ENCODE peak calls at places on chromosomes 4 and X, in nine cellular contexts. P is CD4-positive, alpha-beta T cell; K is NCI-H345; J is neural crest cell; C is foreskin fibroblast; G is NCI-H1105; Y is left colon; H is psoas muscle; Z is neuronal stem cell. D is an unnamed sample.

GRCh38 chr4:41178372-41179085 is 35.8 kb downstream of the APBB2 start:
- DNase-seq in P (no peak), K (no peak), J (no peak), C (peak), G (no peak), Y (no peak), H (no peak), Z (no peak), D (no peak)

GRCh38 chr4:177005801-177006230 is 213.1 kb upstream of the VEGFC start:
- DNase-seq in P (no peak), K (no peak), J (no peak), C (peak), G (no peak), Y (no peak), H (no peak), Z (no peak), D (no peak)

GRCh38 chr4:184983660-184984356 is 34.5 kb upstream of the HELT start:
- DNase-seq in P (no peak), K (peak), J (peak), C (peak), G (no peak), Y (peak), H (peak), Z (peak), D (peak)

GRCh38 chrX:77561372-77561771 is 114.2 kb downstream of the FGF16 start:
- DNase-seq in P (no peak), K (no peak), J (no peak), C (no peak), G (no peak), Y (no peak), H (no peak), Z (no peak), D (no peak)

GRCh38 chr4:128308986-128309385 is 21.4 kb upstream of the PGRMC2 start:
- DNase-seq in P (no peak), K (no peak), J (no peak), C (no peak), G (no peak), Y (no peak), H (no peak), Z (no peak), D (no peak)

GRCh38 chrX:16461968-16462367 is 188.0 kb upstream of the S100G start:
- DNase-seq in P (no peak), K (no peak), J (no peak), C (no peak), G (no peak), Y (no peak), H (no peak), Z (no peak), D (no peak)

GRCh38 chrX:67544281-67544680 is 460 bp downstream of the AR start:
- DNase-seq in P (no peak), K (no peak), J (peak), C (no peak), G (no peak), Y (no peak), H (peak), Z (peak), D (peak)

GRCh38 chr4:183941964-183942363 is 36.9 kb downstream of the STOX2 start:
- DNase-seq in P (no peak), K (no peak), J (no peak), C (no peak), G (no peak), Y (no peak), H (no peak), Z (no peak), D (no peak)

GRCh38 chr4:34108456-34108855 is 2135.9 kb downstream of the ARAP2 start:
- DNase-seq in P (no peak), K (no peak), J (no peak), C (peak), G (no peak), Y (no peak), H (no peak), Z (no peak), D (no peak)

GRCh38 chr4:171759274-171759673 is 53.9 kb upstream of the GALNTL6 start:
- DNase-seq in P (no peak), K (no peak), J (no peak), C (no peak), G (no peak), Y (no peak), H (no peak), Z (no peak), D (no peak)

GRCh38 chr4:1419708-1420107 is 13.5 kb upstream of the NKX1-1 start:
- DNase-seq in P (no peak), K (no peak), J (no peak), C (no peak), G (no peak), Y (no peak), H (no peak), Z (no peak), D (no peak)

GRCh38 chrX:11792461-11793421 is 34.7 kb downstream of the MSL3 start:
- DNase-seq in P (no peak), K (no peak), J (no peak), C (no peak), G (no peak), Y (no peak), H (no peak), Z (no peak), D (no peak)

GRCh38 chrX:42143866-42144592 is 220.7 kb upstream of the CASK start:
- DNase-seq in P (no peak), K (no peak), J (no peak), C (no peak), G (no peak), Y (no peak), H (no peak), Z (no peak), D (no peak)

GRCh38 chrX:49987651-49988050 is 65.3 kb downstream of the CLCN5 start:
- DNase-seq in P (no peak), K (no peak), J (no peak), C (no peak), G (no peak), Y (no peak), H (no peak), Z (no peak), D (no peak)

GRCh38 chrX:11499076-11500044 is 166.4 kb downstream of the ARHGAP6 start:
- DNase-seq in P (no peak), K (no peak), J (no peak), C (peak), G (no peak), Y (no peak), H (no peak), Z (no peak), D (no peak)

GRCh38 chrX:124524852-124525251 is 178.5 kb downstream of the SH2D1A start:
- DNase-seq in P (no peak), K (no peak), J (no peak), C (no peak), G (no peak), Y (no peak), H (no peak), Z (no peak), D (no peak)

GRCh38 chr4:33850503-33850902 is 2393.8 kb downstream of the ARAP2 start:
- DNase-seq in P (no peak), K (no peak), J (no peak), C (peak), G (no peak), Y (no peak), H (no peak), Z (no peak), D (no peak)

GRCh38 chr4:43682551-43682950 is 766.1 kb downstream of the KCTD8 start:
- DNase-seq in P (no peak), K (no peak), J (no peak), C (no peak), G (no peak), Y (no peak), H (no peak), Z (no peak), D (no peak)

GRCh38 chrX:68504237-68504636 is 5.4 kb downstream of the YIPF6 start:
- DNase-seq in P (no peak), K (no peak), J (no peak), C (peak), G (no peak), Y (no peak), H (no peak), Z (no peak), D (no peak)

GRCh38 chr4:36392049-36392448 is 110.6 kb downstream of the DTHD1 start:
- DNase-seq in P (no peak), K (no peak), J (no peak), C (no peak), G (no peak), Y (no peak), H (no peak), Z (no peak), D (no peak)

GRCh38 chrX:30010471-30010870 is 204.9 kb upstream of the MAGEB2 start:
- DNase-seq in P (no peak), K (no peak), J (no peak), C (no peak), G (no peak), Y (no peak), H (no peak), Z (no peak), D (no peak)

GRCh38 chrX:2819345-2820130 is 9.2 kb upstream of the GYG2 start:
- DNase-seq in P (no peak), K (no peak), J (no peak), C (no peak), G (no peak), Y (no peak), H (no peak), Z (no peak), D (no peak)

GRCh38 chr4:12636191-12636590 is 847.9 kb downstream of the RAB28 start:
- DNase-seq in P (no peak), K (no peak), J (no peak), C (no peak), G (no peak), Y (no peak), H (no peak), Z (no peak), D (no peak)

GRCh38 chr4:77043507-77044131 is 32.2 kb downstream of the CCNI start:
- DNase-seq in P (no peak), K (no peak), J (no peak), C (peak), G (no peak), Y (no peak), H (no peak), Z (no peak), D (no peak)

D was measured in ecto neural progenitor cell.